ENCODE peak calls at places on chromosome 3, in seven cellular contexts. L, R, X, K, J, Y and D are unnamed samples.

GRCh38 chr3:69084326-69084667 is 440 bp upstream of the ARL6IP5 start:
- DNase-seq in Y (no peak), K (no peak), X (no peak), L (peak), R (peak), J (no peak), D (no peak)

GRCh38 chr3:171056528-171056927 is 30.0 kb upstream of the SLC2A2 start:
- DNase-seq in L (peak), J (no peak), Y (no peak), R (peak), K (no peak), X (no peak), D (no peak)

GRCh38 chr3:142723968-142724681 is at the start of gene TRPC1:
- DNase-seq in L (peak), X (peak), Y (peak), R (peak), J (peak), K (peak), D (peak)

GRCh38 chr3:149894211-149894610 is 76.5 kb downstream of the PFN2 start:
- DNase-seq in L (peak), R (peak), Y (no peak), X (no peak), K (no peak), J (no peak), D (no peak)

GRCh38 chr3:101643861-101644613 is 32.9 kb downstream of the ZBTB11 start:
- DNase-seq in K (no peak), J (no peak), L (peak), R (peak), X (no peak), Y (no peak), D (no peak)

GRCh38 chr3:106963446-106963845 is 413.8 kb upstream of the CCDC54 start:
- DNase-seq in L (peak), Y (no peak), K (no peak), R (peak), J (no peak), X (no peak), D (no peak)

GRCh38 chr3:46712191-46713047 is 5.2 kb downstream of the PRSS50 start:
- DNase-seq in J (no peak), R (no peak), Y (no peak), L (no peak), X (no peak), K (no peak), D (no peak)

GRCh38 chr3:190673157-190673556 is 159.3 kb downstream of the IL1RAP start:
- DNase-seq in K (no peak), X (no peak), J (no peak), R (peak), L (peak), Y (no peak), D (no peak)

GRCh38 chr3:42013652-42014442 is 51.9 kb upstream of the ULK4 start:
- DNase-seq in Y (peak), R (peak), X (peak), L (no peak), K (no peak), J (no peak), D (peak)

GRCh38 chr3:185657691-185658503 is 71.8 kb downstream of the SENP2 start:
- DNase-seq in K (no peak), X (no peak), J (no peak), Y (no peak), R (peak), L (no peak), D (no peak)

GRCh38 chr3:88863196-88863595 is 244.2 kb upstream of the EPHA3 start:
- DNase-seq in L (no peak), J (no peak), X (no peak), Y (no peak), K (no peak), R (no peak), D (no peak)

GRCh38 chr3:187999821-188000220 is 154.1 kb upstream of the LPP start:
- DNase-seq in X (no peak), J (no peak), R (no peak), Y (no peak), L (no peak), K (no peak), D (no peak)

GRCh38 chr3:66362541-66362941 is 138.3 kb downstream of the LRIG1 start:
- DNase-seq in Y (no peak), K (no peak), L (peak), R (peak), X (no peak), J (no peak), D (no peak)

GRCh38 chr3:53978386-53978785 is 86.7 kb upstream of the SELENOK start:
- DNase-seq in K (no peak), L (no peak), R (no peak), X (no peak), J (no peak), Y (no peak), D (no peak)

GRCh38 chr3:173399001-173399400 is 1.5 kb downstream of the NLGN1 start:
- DNase-seq in J (no peak), L (no peak), R (peak), Y (no peak), X (no peak), K (no peak), D (no peak)

GRCh38 chr3:126085841-126086240 is 1.9 kb upstream of the SLC41A3 start:
- DNase-seq in X (no peak), J (no peak), L (no peak), K (no peak), Y (no peak), R (no peak), D (no peak)

GRCh38 chr3:167032267-167032876 is 347.7 kb downstream of the ZBBX start:
- DNase-seq in J (no peak), K (peak), R (peak), Y (no peak), X (peak), L (peak), D (peak)

GRCh38 chr3:10526366-10526765 is 21.0 kb upstream of the ATP2B2 start:
- DNase-seq in J (no peak), L (no peak), K (no peak), X (no peak), R (no peak), Y (no peak), D (no peak)

GRCh38 chr3:181582619-181583018 is 129.1 kb upstream of the SOX2 start:
- DNase-seq in X (no peak), L (no peak), Y (no peak), J (no peak), R (no peak), K (no peak), D (no peak)

GRCh38 chr3:124352143-124352528 is 360.2 kb upstream of the ROPN1 start:
- DNase-seq in Y (no peak), K (no peak), J (no peak), R (no peak), L (no peak), X (no peak), D (no peak)

GRCh38 chr3:194633349-194634004 is at the start of gene TMEM44:
- DNase-seq in L (peak), K (peak), Y (peak), J (no peak), X (peak), R (peak), D (peak)

GRCh38 chr3:142216321-142216720 is 9.1 kb downstream of the GK5 start:
- DNase-seq in J (no peak), X (no peak), L (no peak), K (no peak), Y (no peak), R (no peak), D (no peak)

GRCh38 chr3:44301746-44302145 is 36.8 kb upstream of the TCAIM start:
- DNase-seq in Y (no peak), X (no peak), J (no peak), L (no peak), R (peak), K (no peak), D (no peak)

GRCh38 chr3:112407214-112407887 is 74.4 kb downstream of the CD200 start:
- DNase-seq in Y (peak), J (no peak), X (no peak), K (no peak), R (no peak), L (no peak), D (no peak)

GRCh38 chr3:46334911-46335478 is 18.9 kb upstream of the CCR2 start:
- DNase-seq in X (no peak), R (peak), J (no peak), L (peak), K (no peak), Y (no peak), D (no peak)

GRCh38 chr3:3196148-3196861 is 16.8 kb upstream of the CRBN start:
- DNase-seq in K (no peak), J (no peak), X (peak), R (peak), L (peak), Y (no peak), D (peak)

GRCh38 chr3:59655616-59656015 is 605.8 kb upstream of the CFAP20DC start:
- DNase-seq in J (no peak), L (no peak), R (no peak), X (no peak), Y (no peak), K (no peak), D (no peak)

GRCh38 chr3:147493666-147494065 is 84.5 kb downstream of the ZIC1 start:
- DNase-seq in R (no peak), Y (no peak), K (no peak), X (no peak), J (no peak), L (peak), D (no peak)

GRCh38 chr3:196643761-196644160 is 4.3 kb downstream of the NRROS start:
- DNase-seq in L (no peak), J (no peak), K (no peak), R (no peak), Y (no peak), X (no peak), D (no peak)

GRCh38 chr3:58588030-58588614 is 10.9 kb upstream of the FAM107A start:
- DNase-seq in Y (no peak), K (no peak), L (peak), R (peak), J (no peak), X (peak), D (peak)

GRCh38 chr3:148081926-148082325 is 615.8 kb upstream of the AGTR1 start:
- DNase-seq in Y (no peak), L (no peak), J (no peak), X (no peak), R (no peak), K (no peak), D (no peak)